ENCODE peak calls at places on chromosome 22, in seven cellular contexts. K is NCI-H187, P is GDM1, V is non-pigmented ciliary epithelial cell, Y is amniotic epithelial cell, D is testis, S is iris pigment epithelial cell. W is an unnamed sample.

GRCh38 chr22:38761202-38762162 is 5.7 kb upstream of the SUN2 start:
- DNase-seq in D (no peak), V (no peak), P (no peak), S (no peak), Y (no peak), K (no peak), W (no peak)

GRCh38 chr22:21632931-21633330 is 371 bp downstream of the CCDC116 start:
- DNase-seq in K (no peak), P (no peak), S (no peak), V (no peak), Y (no peak), D (no peak), W (no peak)

GRCh38 chr22:48498526-48499331 is 1328.9 kb downstream of the BRD1 start:
- DNase-seq in P (no peak), Y (no peak), V (no peak), K (no peak), D (no peak), S (no peak), W (no peak)

GRCh38 chr22:37469416-37470086 is 16.6 kb downstream of the MFNG start:
- DNase-seq in V (no peak), K (no peak), Y (no peak), P (no peak), S (no peak), D (no peak), W (no peak)

GRCh38 chr22:42831712-42832111 is 25.4 kb downstream of the ARFGAP3 start:
- DNase-seq in K (no peak), P (no peak), D (peak), V (no peak), Y (no peak), S (no peak), W (no peak)

GRCh38 chr22:49768961-49769690 is 58.5 kb downstream of the BRD1 start:
- DNase-seq in V (no peak), D (peak), Y (no peak), S (no peak), P (no peak), K (no peak), W (peak)

GRCh38 chr22:35547993-35548761 is 7.5 kb downstream of the RASD2 start:
- DNase-seq in P (no peak), S (no peak), V (no peak), D (no peak), Y (peak), K (no peak), W (no peak)

GRCh38 chr22:23509571-23510302 is 70.4 kb downstream of the IGLL1 start:
- DNase-seq in Y (peak), K (no peak), V (no peak), S (peak), P (no peak), D (peak), W (no peak)

GRCh38 chr22:42632096-42632495 is 8.3 kb downstream of the ATP5MGL start:
- DNase-seq in K (no peak), P (no peak), Y (peak), D (no peak), V (no peak), S (no peak), W (no peak)

GRCh38 chr22:37219534-37219933 is 7.3 kb upstream of the SSTR3 start:
- DNase-seq in K (no peak), S (no peak), V (no peak), D (no peak), Y (no peak), P (no peak), W (no peak)

GRCh38 chr22:20319041-20319744 is 667 bp downstream of the DGCR6L start:
- DNase-seq in V (no peak), D (peak), S (peak), Y (no peak), P (no peak), K (no peak), W (peak)

GRCh38 chr22:28800308-28801041 is at the start of gene XBP1:
- DNase-seq in S (peak), P (peak), Y (peak), D (peak), K (peak), V (peak), W (peak)

GRCh38 chr22:48567213-48567975 is 1260.3 kb downstream of the BRD1 start:
- DNase-seq in K (no peak), P (no peak), D (no peak), Y (no peak), V (no peak), S (no peak), W (no peak)